ENCODE peak calls at places on chromosome 13, in seven cellular contexts. C is tibial artery, T is A549, J is left colon, I is A172, E is GM23248, S is natural killer cell. Q is an unnamed sample.

GRCh38 chr13:71290963-71291937 is 575.8 kb downstream of the DACH1 start:
- DNase-seq in I (peak), J (peak), C (no peak), S (peak), E (peak), T (no peak), Q (no peak)

GRCh38 chr13:21117104-21117809 is 55.9 kb upstream of the LATS2 start:
- DNase-seq in I (no peak), S (no peak), E (no peak), C (no peak), T (no peak), J (no peak), Q (no peak)

GRCh38 chr13:29801102-29801501 is 49.3 kb downstream of the UBL3 start:
- DNase-seq in C (no peak), S (no peak), I (no peak), E (no peak), T (no peak), J (no peak), Q (no peak)

GRCh38 chr13:36163809-36164308 is 32.7 kb upstream of the DCLK1 start:
- DNase-seq in S (no peak), J (peak), E (peak), I (peak), T (no peak), C (peak), Q (no peak)

GRCh38 chr13:113209336-113209879 is at the start of gene CUL4A:
- DNase-seq in J (peak), C (peak), I (peak), S (peak), T (peak), E (peak), Q (peak)

GRCh38 chr13:23960566-23961156 is 63.4 kb upstream of the C1QTNF9B start:
- DNase-seq in I (peak), S (no peak), J (no peak), E (peak), T (no peak), C (no peak), Q (peak)

GRCh38 chr13:41178040-41178439 is 16.3 kb downstream of the KBTBD7 start:
- DNase-seq in C (no peak), T (no peak), E (peak), J (no peak), S (no peak), I (no peak), Q (no peak)

GRCh38 chr13:27035892-27036235 is 135.7 kb downstream of the USP12 start:
- DNase-seq in C (no peak), E (no peak), S (no peak), J (no peak), T (peak), I (peak), Q (no peak)

GRCh38 chr13:103218253-103218652 is 152.0 kb upstream of the SLC10A2 start:
- DNase-seq in T (no peak), J (no peak), I (no peak), E (no peak), S (no peak), C (no peak), Q (no peak)

GRCh38 chr13:44810067-44810840 is 179.0 kb downstream of the NUFIP1 start:
- DNase-seq in C (no peak), T (no peak), J (peak), E (peak), S (no peak), I (no peak), Q (no peak)

GRCh38 chr13:37617162-37617561 is 18.6 kb upstream of the POSTN start:
- DNase-seq in C (no peak), S (no peak), J (no peak), E (peak), T (no peak), I (peak), Q (no peak)

GRCh38 chr13:35953537-35954206 is 177.5 kb downstream of the DCLK1 start:
- DNase-seq in I (peak), S (no peak), T (peak), E (peak), J (peak), C (peak), Q (peak)

GRCh38 chr13:112712451-112712881 is 22.6 kb downstream of the ATP11A start:
- DNase-seq in J (no peak), I (no peak), E (no peak), C (no peak), S (no peak), T (no peak), Q (no peak)

GRCh38 chr13:27696731-27697130 is 75.0 kb downstream of the POLR1D start:
- DNase-seq in J (no peak), I (no peak), C (no peak), E (no peak), T (no peak), S (no peak), Q (no peak)

GRCh38 chr13:99339736-99340392 is 32.7 kb upstream of the GPR183 start:
- DNase-seq in T (no peak), J (no peak), I (no peak), C (no peak), E (peak), S (no peak), Q (no peak)

GRCh38 chr13:54913668-54914067 is 1885.1 kb downstream of the OLFM4 start:
- DNase-seq in C (no peak), E (no peak), J (no peak), I (no peak), T (no peak), S (no peak), Q (no peak)

GRCh38 chr13:33767140-33767539 is 50.8 kb upstream of the RFC3 start:
- DNase-seq in E (no peak), S (no peak), I (no peak), C (no peak), J (no peak), T (no peak), Q (no peak)

GRCh38 chr13:110985570-110985969 is 70.7 kb upstream of the ANKRD10 start:
- DNase-seq in S (no peak), J (no peak), C (no peak), I (no peak), E (peak), T (no peak), Q (no peak)

GRCh38 chr13:79385694-79386093 is 20.4 kb downstream of the RBM26 start:
- DNase-seq in S (no peak), E (peak), J (no peak), T (no peak), I (no peak), C (no peak), Q (no peak)

GRCh38 chr13:27126877-27127276 is 44.7 kb downstream of the USP12 start:
- DNase-seq in S (no peak), I (no peak), T (no peak), C (no peak), E (no peak), J (no peak), Q (no peak)

GRCh38 chr13:83024226-83024625 is 858.0 kb downstream of the SLITRK1 start:
- DNase-seq in J (no peak), C (no peak), I (no peak), T (no peak), S (no peak), E (peak), Q (no peak)

GRCh38 chr13:113930711-113931637 is 42.9 kb downstream of the C13orf46 start:
- DNase-seq in E (no peak), I (peak), T (no peak), J (peak), S (peak), C (peak), Q (no peak)

GRCh38 chr13:23570099-23570926 is at the start of gene TNFRSF19:
- DNase-seq in C (no peak), E (peak), S (no peak), T (no peak), I (peak), J (no peak), Q (peak)

GRCh38 chr13:34748561-34748960 is 193.5 kb upstream of the NBEA start:
- DNase-seq in S (no peak), T (no peak), E (no peak), J (no peak), C (no peak), I (no peak), Q (no peak)

GRCh38 chr13:49219647-49220034 is 497 bp upstream of the MLNR start:
- DNase-seq in S (no peak), C (no peak), T (no peak), E (no peak), I (no peak), J (no peak), Q (no peak)

GRCh38 chr13:34246511-34246910 is 428.6 kb downstream of the RFC3 start:
- DNase-seq in E (no peak), T (no peak), J (no peak), C (no peak), I (peak), S (no peak), Q (no peak)

GRCh38 chr13:27624071-27624470 is 2.4 kb downstream of the POLR1D start:
- DNase-seq in S (no peak), J (no peak), I (no peak), T (no peak), C (no peak), E (no peak), Q (no peak)